ENCODE peak calls at places on chromosome 2, in seven cellular contexts. One of them, this sample, is unnamed.

GRCh38 chr2:200929334-200930249 is 33.9 kb downstream of the ORC2 start:
- DNase-seq in K562: no peak
- DNase-seq in tibial nerve: no peak
- DNase-seq in neural progenitor cell: no peak
- DNase-seq in left ventricle myocardium inferior: no peak
- DNase-seq in A549: peak; percentile 30
- DNase-seq in CD8-positive, alpha-beta T cell: no peak
- DNase-seq in this sample: no peak

GRCh38 chr2:71460595-71461303 is 7.4 kb downstream of the DYSF start:
- DNase-seq in left ventricle myocardium inferior: no peak
- DNase-seq in CD8-positive, alpha-beta T cell: peak; percentile 13
- DNase-seq in neural progenitor cell: peak; percentile 28
- DNase-seq in A549: peak; percentile 60
- DNase-seq in K562: peak; percentile 12
- DNase-seq in tibial nerve: no peak
- DNase-seq in this sample: peak; percentile 50

GRCh38 chr2:230170532-230170931 is 49.3 kb downstream of the SP110 start:
- DNase-seq in left ventricle myocardium inferior: no peak
- DNase-seq in tibial nerve: no peak
- DNase-seq in neural progenitor cell: no peak
- DNase-seq in CD8-positive, alpha-beta T cell: no peak
- DNase-seq in A549: no peak
- DNase-seq in K562: peak; percentile 25
- DNase-seq in this sample: no peak

GRCh38 chr2:105919826-105920225 is 175.1 kb downstream of the NCK2 start:
- DNase-seq in left ventricle myocardium inferior: no peak
- DNase-seq in CD8-positive, alpha-beta T cell: peak; percentile 75
- DNase-seq in tibial nerve: no peak
- DNase-seq in A549: peak; percentile 12
- DNase-seq in neural progenitor cell: no peak
- DNase-seq in K562: peak; percentile 51
- DNase-seq in this sample: peak; percentile 78

GRCh38 chr2:100283724-100284501 is 38.4 kb downstream of the LONRF2 start:
- DNase-seq in left ventricle myocardium inferior: no peak
- DNase-seq in tibial nerve: no peak
- DNase-seq in CD8-positive, alpha-beta T cell: no peak
- DNase-seq in A549: no peak
- DNase-seq in K562: peak; percentile 78
- DNase-seq in neural progenitor cell: no peak
- DNase-seq in this sample: no peak

GRCh38 chr2:144670080-144670479 is 150.2 kb upstream of the ZEB2 start:
- DNase-seq in left ventricle myocardium inferior: no peak
- DNase-seq in K562: no peak
- DNase-seq in neural progenitor cell: no peak
- DNase-seq in A549: no peak
- DNase-seq in tibial nerve: no peak
- DNase-seq in CD8-positive, alpha-beta T cell: no peak
- DNase-seq in this sample: no peak

GRCh38 chr2:212892193-212892592 is 259.2 kb downstream of the IKZF2 start:
- DNase-seq in tibial nerve: no peak
- DNase-seq in left ventricle myocardium inferior: no peak
- DNase-seq in neural progenitor cell: peak; percentile 50
- DNase-seq in CD8-positive, alpha-beta T cell: no peak
- DNase-seq in K562: peak; percentile 2
- DNase-seq in A549: no peak
- DNase-seq in this sample: peak; percentile 75

GRCh38 chr2:42040643-42041277 is 7.1 kb upstream of the PKDCC start:
- DNase-seq in CD8-positive, alpha-beta T cell: no peak
- DNase-seq in left ventricle myocardium inferior: no peak
- DNase-seq in K562: no peak
- DNase-seq in A549: no peak
- DNase-seq in neural progenitor cell: peak; percentile 53
- DNase-seq in tibial nerve: no peak
- DNase-seq in this sample: no peak

GRCh38 chr2:101963198-101963597 is 28.6 kb upstream of the IL1R2 start:
- DNase-seq in K562: no peak
- DNase-seq in left ventricle myocardium inferior: no peak
- DNase-seq in tibial nerve: no peak
- DNase-seq in neural progenitor cell: no peak
- DNase-seq in CD8-positive, alpha-beta T cell: no peak
- DNase-seq in A549: no peak
- DNase-seq in this sample: no peak

GRCh38 chr2:101961287-101962242 is 30.2 kb upstream of the IL1R2 start:
- DNase-seq in tibial nerve: peak; percentile 73
- DNase-seq in A549: no peak
- DNase-seq in K562: no peak
- DNase-seq in neural progenitor cell: no peak
- DNase-seq in CD8-positive, alpha-beta T cell: no peak
- DNase-seq in left ventricle myocardium inferior: peak; percentile 79
- DNase-seq in this sample: peak; percentile 100

GRCh38 chr2:101958071-101958470 is 33.7 kb upstream of the IL1R2 start:
- DNase-seq in CD8-positive, alpha-beta T cell: no peak
- DNase-seq in A549: no peak
- DNase-seq in neural progenitor cell: no peak
- DNase-seq in K562: no peak
- DNase-seq in tibial nerve: no peak
- DNase-seq in left ventricle myocardium inferior: no peak
- DNase-seq in this sample: peak; percentile 53

GRCh38 chr2:101962243-101962809 is 29.4 kb upstream of the IL1R2 start:
- DNase-seq in neural progenitor cell: no peak
- DNase-seq in tibial nerve: no peak
- DNase-seq in left ventricle myocardium inferior: no peak
- DNase-seq in CD8-positive, alpha-beta T cell: no peak
- DNase-seq in A549: no peak
- DNase-seq in K562: no peak
- DNase-seq in this sample: no peak

GRCh38 chr2:101960903-101961286 is 30.9 kb upstream of the IL1R2 start:
- DNase-seq in CD8-positive, alpha-beta T cell: no peak
- DNase-seq in neural progenitor cell: no peak
- DNase-seq in A549: no peak
- DNase-seq in tibial nerve: no peak
- DNase-seq in K562: no peak
- DNase-seq in left ventricle myocardium inferior: no peak
- DNase-seq in this sample: no peak
- H3K27ac ChIP-seq in CD8-positive, alpha-beta T cell: no peak overlapping the region
- H3K27ac ChIP-seq in neural progenitor cell: no peak overlapping the region
- H3K27ac ChIP-seq in A549: no peak overlapping the region
- H3K27ac ChIP-seq in tibial nerve: peak overlapping the region; percentile 41
- H3K27ac ChIP-seq in K562: no peak overlapping the region
- H3K27ac ChIP-seq in left ventricle myocardium inferior: peak overlapping the region; percentile 83
- H3K27ac ChIP-seq in this sample: no peak overlapping the region

GRCh38 chr2:96580771-96581170 is 44.2 kb downstream of the ARID5A start:
- DNase-seq in K562: peak; percentile 47
- DNase-seq in A549: peak; percentile 18
- DNase-seq in left ventricle myocardium inferior: no peak
- DNase-seq in neural progenitor cell: peak; percentile 70
- DNase-seq in tibial nerve: no peak
- DNase-seq in CD8-positive, alpha-beta T cell: no peak
- DNase-seq in this sample: peak; percentile 67
- TF ChIP-seq CTCF in K562: peak; percentile 66
- TF ChIP-seq CTCF in A549: peak; percentile 44
- TF ChIP-seq CTCF in left ventricle myocardium inferior: peak; percentile 37
- TF ChIP-seq CTCF in neural progenitor cell: peak; percentile 47
- TF ChIP-seq CTCF in tibial nerve: no peak
- TF ChIP-seq CTCF in CD8-positive, alpha-beta T cell: no peak
- TF ChIP-seq CTCF in this sample: peak; percentile 60

DNA sequence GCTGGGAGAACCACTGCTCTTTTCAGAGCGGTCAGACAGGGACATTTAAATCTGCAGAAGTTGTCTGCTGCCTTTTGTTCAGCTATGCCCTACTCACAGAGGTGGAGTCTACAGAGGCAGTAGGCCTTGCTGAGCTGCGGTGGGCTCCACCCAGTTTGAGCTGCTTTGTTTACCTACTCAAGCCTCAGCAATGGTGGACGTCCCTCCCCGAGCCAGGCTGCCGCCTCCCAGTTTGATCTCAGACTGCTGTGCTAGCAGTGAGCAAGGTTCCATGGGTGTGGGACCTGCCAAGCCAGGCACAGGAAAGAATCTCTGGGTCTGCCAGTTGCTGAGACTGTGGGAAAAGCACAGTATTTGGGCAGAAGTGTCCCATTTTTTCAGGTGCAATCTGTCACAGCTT is 21.8 kb downstream of the GALNT5 start:
- DNase-seq in left ventricle myocardium inferior: no peak
- DNase-seq in tibial nerve: no peak
- DNase-seq in CD8-positive, alpha-beta T cell: no peak
- DNase-seq in neural progenitor cell: no peak
- DNase-seq in K562: peak; percentile 21
- DNase-seq in A549: no peak
- DNase-seq in this sample: no peak
- H3K4me3 ChIP-seq in left ventricle myocardium inferior: no peak overlapping the region
- H3K4me3 ChIP-seq in tibial nerve: no peak overlapping the region
- H3K4me3 ChIP-seq in CD8-positive, alpha-beta T cell: no peak overlapping the region
- H3K4me3 ChIP-seq in neural progenitor cell: no peak overlapping the region
- H3K4me3 ChIP-seq in K562: no peak overlapping the region
- H3K4me3 ChIP-seq in A549: no peak overlapping the region
- H3K4me3 ChIP-seq in this sample: no peak overlapping the region

DNA sequence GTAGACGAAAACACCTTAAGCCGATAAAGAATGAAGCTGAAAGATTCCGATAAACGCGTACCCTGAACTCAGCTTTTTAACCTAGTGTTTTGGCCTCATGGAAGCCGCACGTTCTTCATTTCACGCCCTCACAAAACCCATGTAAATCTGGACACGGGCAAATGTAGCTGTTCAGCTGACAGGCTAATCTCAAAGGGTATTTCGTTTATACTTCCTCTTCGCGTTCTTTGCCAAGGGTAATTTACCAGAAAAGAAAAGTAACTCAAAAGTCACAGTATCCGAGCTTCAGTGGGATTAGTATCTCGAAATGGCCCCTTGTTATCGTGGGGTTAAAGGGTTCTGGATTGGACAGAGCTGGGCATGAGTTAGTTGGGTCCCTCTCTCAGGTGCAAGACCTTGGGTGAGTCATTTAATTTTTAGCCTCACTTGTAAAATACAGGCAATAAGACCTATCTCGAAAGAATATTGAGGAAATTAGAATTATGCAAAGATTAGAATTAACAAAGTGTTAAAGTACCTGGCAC is 22.0 kb upstream of the STPG4 start:
- DNase-seq in tibial nerve: no peak
- DNase-seq in CD8-positive, alpha-beta T cell: no peak
- DNase-seq in K562: no peak
- DNase-seq in left ventricle myocardium inferior: no peak
- DNase-seq in A549: no peak
- DNase-seq in neural progenitor cell: no peak
- DNase-seq in this sample: no peak
- H3K27ac ChIP-seq in tibial nerve: peak overlapping the region; percentile 99
- H3K27ac ChIP-seq in CD8-positive, alpha-beta T cell: peak overlapping the region; percentile 99
- H3K27ac ChIP-seq in K562: peak overlapping the region; percentile 100
- H3K27ac ChIP-seq in left ventricle myocardium inferior: peak overlapping the region; percentile 99
- H3K27ac ChIP-seq in A549: peak overlapping the region; percentile 99
- H3K27ac ChIP-seq in neural progenitor cell: peak overlapping the region; percentile 100
- H3K27ac ChIP-seq in this sample: peak overlapping the region; percentile 100